ENCODE peak calls at places on chromosome 6, in five cellular contexts. One of them, this sample, is unnamed. For H3K4me1, the result is how much of the 10 kb centered on the place peaks cover.

GRCh38 chr6:40720375-40720748 is 133.2 kb upstream of the LRFN2 start:
- DNase-seq in endothelial cell of umbilical vein: no peak
- DNase-seq in small intestine: no peak
- DNase-seq in mesendoderm: peak
- DNase-seq in psoas muscle: no peak
- DNase-seq in this sample: no peak

GRCh38 chr6:148747145-148747492 is 289 bp downstream of the UST start:
- DNase-seq in endothelial cell of umbilical vein: peak
- DNase-seq in psoas muscle: peak
- DNase-seq in small intestine: no peak
- DNase-seq in mesendoderm: no peak
- DNase-seq in this sample: peak

GRCh38 chr6:54602591-54602990 is 244.0 kb upstream of the FAM83B start:
- DNase-seq in psoas muscle: no peak
- DNase-seq in small intestine: no peak
- DNase-seq in mesendoderm: no peak
- DNase-seq in endothelial cell of umbilical vein: no peak
- DNase-seq in this sample: no peak

GRCh38 chr6:157763129-157763893 is 59.7 kb upstream of the SNX9 start:
- DNase-seq in small intestine: peak
- DNase-seq in mesendoderm: peak
- DNase-seq in endothelial cell of umbilical vein: peak
- DNase-seq in psoas muscle: peak
- DNase-seq in this sample: peak

GRCh38 chr6:94323853-94324252 is 904.5 kb upstream of the EPHA7 start:
- DNase-seq in small intestine: peak
- DNase-seq in endothelial cell of umbilical vein: peak
- DNase-seq in mesendoderm: peak
- DNase-seq in psoas muscle: no peak
- DNase-seq in this sample: no peak

GRCh38 chr6:165799736-165800135 is 136.7 kb upstream of the PDE10A start:
- DNase-seq in endothelial cell of umbilical vein: no peak
- DNase-seq in psoas muscle: peak
- DNase-seq in small intestine: no peak
- DNase-seq in mesendoderm: no peak
- DNase-seq in this sample: no peak

GRCh38 chr6:160135922-160136655 is 14.5 kb downstream of the SLC22A1 start:
- DNase-seq in endothelial cell of umbilical vein: no peak
- DNase-seq in mesendoderm: no peak
- DNase-seq in small intestine: no peak
- DNase-seq in psoas muscle: no peak
- DNase-seq in this sample: no peak

GRCh38 chr6:105431226-105431625 is 28.3 kb upstream of the PREP start:
- DNase-seq in psoas muscle: no peak
- DNase-seq in endothelial cell of umbilical vein: peak
- DNase-seq in mesendoderm: peak
- DNase-seq in small intestine: peak
- DNase-seq in this sample: no peak

GRCh38 chr6:135254471-135254870 is 73.4 kb downstream of the MYB start:
- DNase-seq in endothelial cell of umbilical vein: no peak
- DNase-seq in mesendoderm: no peak
- DNase-seq in psoas muscle: no peak
- DNase-seq in small intestine: peak
- DNase-seq in this sample: no peak

GRCh38 chr6:16059496-16059895 is 69.4 kb upstream of the MYLIP start:
- DNase-seq in endothelial cell of umbilical vein: no peak
- DNase-seq in psoas muscle: no peak
- DNase-seq in small intestine: no peak
- DNase-seq in mesendoderm: no peak
- DNase-seq in this sample: no peak

GRCh38 chr6:37024665-37025337 is 19.3 kb downstream of the FGD2 start:
- DNase-seq in endothelial cell of umbilical vein: no peak
- DNase-seq in mesendoderm: no peak
- DNase-seq in small intestine: peak
- DNase-seq in psoas muscle: no peak
- DNase-seq in this sample: peak

GRCh38 chr6:152261179-152261578 is 376.0 kb downstream of the SYNE1 start:
- DNase-seq in psoas muscle: peak
- DNase-seq in mesendoderm: no peak
- DNase-seq in endothelial cell of umbilical vein: no peak
- DNase-seq in small intestine: no peak
- DNase-seq in this sample: no peak

GRCh38 chr6:134420638-134421181 is 102.8 kb upstream of the SGK1 start:
- DNase-seq in small intestine: peak
- DNase-seq in mesendoderm: peak
- DNase-seq in endothelial cell of umbilical vein: peak
- DNase-seq in psoas muscle: no peak
- DNase-seq in this sample: no peak

DNA sequence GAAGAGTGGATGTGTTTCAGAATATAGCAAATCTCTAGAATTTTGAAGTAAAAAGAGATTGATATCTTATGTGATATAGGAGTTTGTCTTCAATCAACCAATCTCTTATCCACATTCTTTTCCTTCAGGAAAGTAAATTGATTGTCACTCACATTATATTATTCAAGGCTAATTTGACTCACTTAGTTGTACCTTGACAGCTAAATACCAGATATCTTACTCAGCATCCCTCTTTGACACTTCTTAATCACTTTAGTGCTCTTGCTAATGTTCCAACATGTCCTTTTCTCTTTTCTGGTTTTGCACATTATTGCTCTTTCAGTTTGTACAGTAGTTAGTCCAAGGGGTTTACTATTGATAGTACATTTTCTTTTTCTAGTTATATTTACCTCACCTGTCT is 286.9 kb upstream of the PTCHD4 start:
- DNase-seq in endothelial cell of umbilical vein: no peak
- DNase-seq in mesendoderm: no peak
- DNase-seq in psoas muscle: no peak
- DNase-seq in small intestine: no peak
- DNase-seq in this sample: no peak
- H3K4me1 ChIP-seq in endothelial cell of umbilical vein: under half
- H3K4me1 ChIP-seq in mesendoderm: under half
- H3K4me1 ChIP-seq in psoas muscle: under half
- H3K4me1 ChIP-seq in small intestine: under half
- H3K4me1 ChIP-seq in this sample: under half

GRCh38 chr6:3741477-3741871 is 10.0 kb downstream of the PXDC1 start:
- DNase-seq in endothelial cell of umbilical vein: no peak
- DNase-seq in mesendoderm: no peak
- DNase-seq in small intestine: no peak
- DNase-seq in psoas muscle: no peak
- DNase-seq in this sample: no peak

GRCh38 chr6:3744211-3744900 is 7.2 kb downstream of the PXDC1 start:
- DNase-seq in mesendoderm: no peak
- DNase-seq in psoas muscle: no peak
- DNase-seq in endothelial cell of umbilical vein: peak
- DNase-seq in small intestine: no peak
- DNase-seq in this sample: no peak

GRCh38 chr6:3742076-3742425 is 9.5 kb downstream of the PXDC1 start:
- DNase-seq in psoas muscle: no peak
- DNase-seq in mesendoderm: peak
- DNase-seq in endothelial cell of umbilical vein: no peak
- DNase-seq in small intestine: no peak
- DNase-seq in this sample: no peak

GRCh38 chr6:3743541-3743940 is 8.0 kb downstream of the PXDC1 start:
- DNase-seq in mesendoderm: no peak
- DNase-seq in small intestine: no peak
- DNase-seq in endothelial cell of umbilical vein: no peak
- DNase-seq in psoas muscle: no peak
- DNase-seq in this sample: no peak

GRCh38 chr6:3742426-3743344 is 8.8 kb downstream of the PXDC1 start:
- DNase-seq in mesendoderm: peak
- DNase-seq in psoas muscle: peak
- DNase-seq in small intestine: peak
- DNase-seq in endothelial cell of umbilical vein: peak
- DNase-seq in this sample: peak
- H3K4me1 ChIP-seq in mesendoderm: under half
- H3K4me1 ChIP-seq in psoas muscle: half or more
- H3K4me1 ChIP-seq in small intestine: under half
- H3K4me1 ChIP-seq in endothelial cell of umbilical vein: half or more
- H3K4me1 ChIP-seq in this sample: under half

GRCh38 chr6:30880563-30881252 is 3.6 kb upstream of the DDR1 start:
- DNase-seq in psoas muscle: no peak
- DNase-seq in mesendoderm: peak
- DNase-seq in endothelial cell of umbilical vein: no peak
- DNase-seq in small intestine: no peak
- DNase-seq in this sample: no peak
- H3K4me1 ChIP-seq in psoas muscle: under half
- H3K4me1 ChIP-seq in mesendoderm: under half
- H3K4me1 ChIP-seq in endothelial cell of umbilical vein: under half
- H3K4me1 ChIP-seq in small intestine: under half
- H3K4me1 ChIP-seq in this sample: under half

DNA sequence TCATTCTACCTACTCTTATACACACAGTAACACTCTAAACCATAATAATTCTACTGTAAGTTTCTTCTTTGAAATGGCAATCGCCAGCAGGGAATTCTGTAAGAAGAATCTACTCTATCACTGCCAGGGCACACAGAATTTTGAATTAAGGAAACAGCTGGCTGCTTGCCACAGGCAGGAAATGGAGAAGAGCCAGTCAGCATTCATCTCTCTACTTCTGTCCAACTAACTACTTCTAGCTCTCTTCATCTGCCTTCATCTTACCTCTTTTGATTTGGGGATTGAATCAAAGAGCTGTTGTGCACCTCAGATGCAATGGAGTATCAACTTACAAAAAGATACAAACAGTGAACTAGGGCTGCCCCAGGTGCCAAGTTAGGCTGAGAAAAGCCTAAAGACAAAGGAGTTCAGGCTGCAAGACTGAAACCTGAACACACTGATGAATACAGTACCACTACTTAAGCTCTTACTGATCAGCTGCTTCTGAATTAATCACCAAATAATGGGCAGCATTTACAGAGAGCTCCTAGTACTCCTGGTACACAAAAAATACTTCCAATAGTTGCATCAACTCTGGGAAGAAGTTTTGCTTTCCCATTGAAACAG is 82.0 kb downstream of the PTPRK start:
- DNase-seq in endothelial cell of umbilical vein: peak
- DNase-seq in small intestine: no peak
- DNase-seq in psoas muscle: no peak
- DNase-seq in mesendoderm: no peak
- DNase-seq in this sample: no peak
- H3K4me1 ChIP-seq in endothelial cell of umbilical vein: under half
- H3K4me1 ChIP-seq in small intestine: under half
- H3K4me1 ChIP-seq in psoas muscle: under half
- H3K4me1 ChIP-seq in mesendoderm: under half
- H3K4me1 ChIP-seq in this sample: under half

DNA sequence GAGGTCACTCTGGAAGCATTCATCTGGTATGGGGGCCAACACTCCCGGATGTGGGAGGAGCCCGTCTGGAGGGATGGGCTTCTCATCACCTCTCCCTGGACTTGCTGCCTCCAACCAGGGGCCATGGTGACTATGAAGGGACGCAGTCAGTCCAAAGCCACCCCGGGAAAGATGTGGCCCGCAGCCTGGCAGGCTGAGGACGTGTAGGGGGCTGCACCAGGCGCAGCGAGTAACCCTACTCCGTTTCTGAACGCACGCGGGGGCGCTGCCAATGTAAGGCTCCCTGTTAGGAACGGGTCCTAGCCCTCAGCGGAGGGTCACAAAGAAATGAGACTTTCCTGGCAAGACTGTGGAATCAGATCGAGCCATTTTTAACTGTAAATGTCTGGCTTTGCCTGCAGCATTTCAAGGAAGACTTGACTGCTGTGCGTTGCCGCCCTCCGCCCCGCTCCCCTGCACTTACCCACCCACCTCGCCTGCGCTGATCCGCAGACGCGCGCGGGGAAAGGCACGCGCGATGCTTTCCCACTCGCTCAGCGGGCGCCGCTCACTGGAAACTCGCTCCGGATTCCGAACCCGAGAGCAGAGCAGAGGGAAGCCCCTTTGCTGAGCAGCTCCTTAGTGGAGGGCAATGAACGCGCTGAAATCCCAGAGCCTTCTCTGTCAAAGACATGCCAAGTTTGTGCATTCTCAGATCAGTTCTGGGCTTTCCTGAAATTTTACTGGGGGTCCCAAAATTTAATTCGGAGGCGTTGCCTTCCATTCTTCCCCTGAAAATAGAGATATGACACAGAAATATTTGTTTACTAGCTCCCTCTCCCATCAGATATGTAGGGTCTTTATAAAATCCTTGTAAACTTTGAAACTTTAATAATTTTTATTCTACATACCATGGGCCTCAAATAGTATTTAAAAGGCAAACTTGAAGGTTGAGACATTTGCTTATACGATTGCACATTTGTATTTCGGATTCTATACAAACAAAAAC is 54.9 kb downstream of the IL20RA start:
- DNase-seq in mesendoderm: peak
- DNase-seq in psoas muscle: no peak
- DNase-seq in small intestine: peak
- DNase-seq in endothelial cell of umbilical vein: no peak
- DNase-seq in this sample: no peak
- H3K4me1 ChIP-seq in mesendoderm: under half
- H3K4me1 ChIP-seq in psoas muscle: under half
- H3K4me1 ChIP-seq in small intestine: under half
- H3K4me1 ChIP-seq in endothelial cell of umbilical vein: under half
- H3K4me1 ChIP-seq in this sample: under half